ENCODE peak calls at places on chromosomes 16 and 17, in four cellular contexts. One of them, this sample, is unnamed.

GRCh38 chr16:57818377-57819055 is 16.2 kb upstream of the KIFC3 start:
- DNase-seq in CD4-positive, alpha-beta T cell: no peak
- DNase-seq in glutamatergic neuron: no peak
- DNase-seq in AG10803: no peak
- DNase-seq in this sample: no peak

GRCh38 chr16:74570412-74571301 is 36.3 kb downstream of the GLG1 start:
- DNase-seq in CD4-positive, alpha-beta T cell: no peak
- DNase-seq in glutamatergic neuron: no peak
- DNase-seq in AG10803: no peak
- DNase-seq in this sample: no peak

GRCh38 chr17:8922451-8922850 is 43.1 kb downstream of the PIK3R5 start:
- DNase-seq in CD4-positive, alpha-beta T cell: no peak
- DNase-seq in glutamatergic neuron: no peak
- DNase-seq in AG10803: peak; percentile 96
- DNase-seq in this sample: peak; percentile 99

GRCh38 chr17:12634789-12635414 is 30.8 kb upstream of the MYOCD start:
- DNase-seq in CD4-positive, alpha-beta T cell: no peak
- DNase-seq in glutamatergic neuron: no peak
- DNase-seq in AG10803: no peak
- DNase-seq in this sample: no peak

GRCh38 chr16:89375686-89376085 is 114.7 kb downstream of the ANKRD11 start:
- DNase-seq in CD4-positive, alpha-beta T cell: no peak
- DNase-seq in glutamatergic neuron: no peak
- DNase-seq in AG10803: no peak
- DNase-seq in this sample: no peak

GRCh38 chr16:67833035-67833417 is 9.1 kb upstream of the THAP11 start:
- DNase-seq in CD4-positive, alpha-beta T cell: no peak
- DNase-seq in glutamatergic neuron: no peak
- DNase-seq in AG10803: peak; percentile 71
- DNase-seq in this sample: peak; percentile 81

GRCh38 chr16:26993988-26994387 is 72.7 kb upstream of the C16orf82 start:
- DNase-seq in CD4-positive, alpha-beta T cell: no peak
- DNase-seq in glutamatergic neuron: no peak
- DNase-seq in AG10803: peak; percentile 59
- DNase-seq in this sample: peak; percentile 77

GRCh38 chr16:56801762-56802161 is 63.2 kb upstream of the SLC12A3 start:
- DNase-seq in CD4-positive, alpha-beta T cell: no peak
- DNase-seq in glutamatergic neuron: no peak
- DNase-seq in AG10803: no peak
- DNase-seq in this sample: no peak

GRCh38 chr16:68453816-68454215 is 5.5 kb upstream of the SMPD3 start:
- DNase-seq in CD4-positive, alpha-beta T cell: no peak
- DNase-seq in glutamatergic neuron: no peak
- DNase-seq in AG10803: no peak
- DNase-seq in this sample: no peak

GRCh38 chr16:65314246-65315003 is 192.6 kb upstream of the CDH11 start:
- DNase-seq in CD4-positive, alpha-beta T cell: no peak
- DNase-seq in glutamatergic neuron: no peak
- DNase-seq in AG10803: peak; percentile 80
- DNase-seq in this sample: peak; percentile 24

GRCh38 chr17:63333869-63334268 is 112.2 kb downstream of the CYB561 start:
- DNase-seq in CD4-positive, alpha-beta T cell: no peak
- DNase-seq in glutamatergic neuron: no peak
- DNase-seq in AG10803: no peak
- DNase-seq in this sample: no peak

GRCh38 chr17:57879437-57880085 is 29.7 kb upstream of the MRPS23 start:
- DNase-seq in CD4-positive, alpha-beta T cell: no peak
- DNase-seq in glutamatergic neuron: no peak
- DNase-seq in AG10803: no peak
- DNase-seq in this sample: no peak

GRCh38 chr17:31093866-31094599 is 744 bp upstream of the NF1 start:
- DNase-seq in CD4-positive, alpha-beta T cell: no peak
- DNase-seq in glutamatergic neuron: peak; percentile 19
- DNase-seq in AG10803: no peak
- DNase-seq in this sample: no peak

GRCh38 chr17:31094600-31095238 is at the start of gene NF1:
- DNase-seq in CD4-positive, alpha-beta T cell: peak; percentile 83
- DNase-seq in glutamatergic neuron: peak; percentile 95
- DNase-seq in AG10803: peak; percentile 94
- DNase-seq in this sample: peak; percentile 92

GRCh38 chr17:31095239-31096105 is 695 bp downstream of the NF1 start:
- DNase-seq in CD4-positive, alpha-beta T cell: no peak
- DNase-seq in glutamatergic neuron: peak; percentile 68
- DNase-seq in AG10803: peak; percentile 40
- DNase-seq in this sample: peak; percentile 54

GRCh38 chr17:31089461-31089860 is 5.3 kb upstream of the NF1 start:
- DNase-seq in CD4-positive, alpha-beta T cell: no peak
- DNase-seq in glutamatergic neuron: no peak
- DNase-seq in AG10803: no peak
- DNase-seq in this sample: no peak

GRCh38 chr17:31092475-31093064 is 2.2 kb upstream of the NF1 start:
- DNase-seq in CD4-positive, alpha-beta T cell: no peak
- DNase-seq in glutamatergic neuron: no peak
- DNase-seq in AG10803: no peak
- DNase-seq in this sample: no peak
- TF ChIP-seq CTCF in CD4-positive, alpha-beta T cell: no peak
- TF ChIP-seq CTCF in glutamatergic neuron: no peak
- TF ChIP-seq CTCF in AG10803: no peak
- TF ChIP-seq CTCF in this sample: no peak

DNA sequence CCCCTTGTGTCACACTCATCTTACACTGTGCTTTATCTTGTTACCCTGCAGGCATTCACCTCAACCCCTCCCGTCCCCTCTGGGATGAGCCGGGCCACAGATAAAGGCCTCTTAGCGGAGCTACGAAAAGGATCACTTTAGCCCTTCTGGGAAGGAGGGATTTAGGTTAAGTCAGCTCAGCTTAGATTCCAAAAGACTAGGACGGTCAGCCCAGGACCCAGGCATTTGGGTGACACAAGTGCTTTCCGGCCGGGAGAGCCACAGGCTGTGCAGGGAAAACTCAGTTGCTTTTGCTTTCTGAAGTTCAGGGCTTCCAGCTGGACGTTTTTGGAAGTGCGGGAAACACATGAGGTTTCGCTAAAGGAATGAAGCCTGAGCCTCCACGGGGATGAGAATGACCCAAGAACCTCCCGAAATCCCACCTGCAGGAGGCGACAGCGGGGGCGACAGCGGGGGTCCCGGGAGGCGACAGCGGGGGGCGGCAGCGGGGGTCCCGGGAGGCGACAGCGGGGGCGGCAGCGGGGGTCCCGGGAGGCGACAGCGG is 11.6 kb upstream of the METRNL start:
- DNase-seq in CD4-positive, alpha-beta T cell: no peak
- DNase-seq in glutamatergic neuron: no peak
- DNase-seq in AG10803: no peak
- DNase-seq in this sample: no peak
- TF ChIP-seq CTCF in CD4-positive, alpha-beta T cell: no peak
- TF ChIP-seq CTCF in glutamatergic neuron: no peak
- TF ChIP-seq CTCF in AG10803: no peak
- TF ChIP-seq CTCF in this sample: no peak

GRCh38 chr16:61295311-61295710 is 740.9 kb downstream of the CDH8 start:
- DNase-seq in CD4-positive, alpha-beta T cell: no peak
- DNase-seq in glutamatergic neuron: no peak
- DNase-seq in AG10803: no peak
- DNase-seq in this sample: no peak

GRCh38 chr16:61296305-61296704 is 739.9 kb downstream of the CDH8 start:
- DNase-seq in CD4-positive, alpha-beta T cell: no peak
- DNase-seq in glutamatergic neuron: no peak
- DNase-seq in AG10803: no peak
- DNase-seq in this sample: no peak
- TF ChIP-seq CTCF in CD4-positive, alpha-beta T cell: no peak
- TF ChIP-seq CTCF in glutamatergic neuron: no peak
- TF ChIP-seq CTCF in AG10803: no peak
- TF ChIP-seq CTCF in this sample: no peak

GRCh38 chr17:9928601-9929341 is 23.7 kb upstream of the RCVRN start:
- DNase-seq in CD4-positive, alpha-beta T cell: no peak
- DNase-seq in glutamatergic neuron: peak; percentile 57
- DNase-seq in AG10803: peak; percentile 76
- DNase-seq in this sample: peak; percentile 89
- TF ChIP-seq CTCF in CD4-positive, alpha-beta T cell: no peak
- TF ChIP-seq CTCF in glutamatergic neuron: peak; percentile 56
- TF ChIP-seq CTCF in AG10803: peak; percentile 65
- TF ChIP-seq CTCF in this sample: peak; percentile 63